ENCODE peak calls at places on chromosomes 2 and 18, in seven cellular contexts. One of them, this sample, is unnamed.

GRCh38 chr2:216181953-216182352 is 72.8 kb downstream of the XRCC5 start:
- ATAC-seq in lower lobe of right lung: no peak
- ATAC-seq in pancreas: no peak
- ATAC-seq in heart right ventricle: no peak
- ATAC-seq in psoas muscle: no peak
- ATAC-seq in Panc1: no peak
- ATAC-seq in upper lobe of left lung: no peak
- ATAC-seq in this sample: no peak

GRCh38 chr2:7857904-7858303 is 824.0 kb upstream of the ID2 start:
- ATAC-seq in upper lobe of left lung: no peak
- ATAC-seq in Panc1: no peak
- ATAC-seq in pancreas: no peak
- ATAC-seq in lower lobe of right lung: no peak
- ATAC-seq in heart right ventricle: no peak
- ATAC-seq in psoas muscle: no peak
- ATAC-seq in this sample: no peak

GRCh38 chr2:190663348-190663747 is 14.5 kb downstream of the NAB1 start:
- ATAC-seq in upper lobe of left lung: no peak
- ATAC-seq in lower lobe of right lung: no peak
- ATAC-seq in pancreas: peak; percentile 54
- ATAC-seq in heart right ventricle: no peak
- ATAC-seq in Panc1: no peak
- ATAC-seq in psoas muscle: no peak
- ATAC-seq in this sample: no peak

GRCh38 chr2:169849710-169850109 is 22.5 kb downstream of the UBR3 start:
- ATAC-seq in heart right ventricle: no peak
- ATAC-seq in pancreas: no peak
- ATAC-seq in Panc1: no peak
- ATAC-seq in lower lobe of right lung: no peak
- ATAC-seq in psoas muscle: no peak
- ATAC-seq in upper lobe of left lung: no peak
- ATAC-seq in this sample: no peak

GRCh38 chr2:127096718-127097470 is 10.1 kb downstream of the BIN1 start:
- ATAC-seq in upper lobe of left lung: no peak
- ATAC-seq in psoas muscle: peak; percentile 54
- ATAC-seq in Panc1: no peak
- ATAC-seq in lower lobe of right lung: no peak
- ATAC-seq in heart right ventricle: no peak
- ATAC-seq in pancreas: no peak
- ATAC-seq in this sample: no peak

GRCh38 chr18:79776674-79777073 is 21.1 kb upstream of the KCNG2 start:
- ATAC-seq in Panc1: no peak
- ATAC-seq in heart right ventricle: no peak
- ATAC-seq in lower lobe of right lung: no peak
- ATAC-seq in upper lobe of left lung: no peak
- ATAC-seq in pancreas: no peak
- ATAC-seq in psoas muscle: no peak
- ATAC-seq in this sample: no peak

GRCh38 chr2:114076961-114077360 is 187.1 kb downstream of the ACTR3 start:
- ATAC-seq in pancreas: no peak
- ATAC-seq in psoas muscle: no peak
- ATAC-seq in heart right ventricle: no peak
- ATAC-seq in Panc1: no peak
- ATAC-seq in upper lobe of left lung: no peak
- ATAC-seq in lower lobe of right lung: no peak
- ATAC-seq in this sample: no peak

GRCh38 chr18:45328271-45328670 is 287.0 kb upstream of the SLC14A2 start:
- ATAC-seq in heart right ventricle: peak; percentile 36
- ATAC-seq in psoas muscle: no peak
- ATAC-seq in Panc1: no peak
- ATAC-seq in pancreas: no peak
- ATAC-seq in upper lobe of left lung: no peak
- ATAC-seq in lower lobe of right lung: no peak
- ATAC-seq in this sample: no peak

GRCh38 chr2:106976548-106976947 is 90.6 kb upstream of the ST6GAL2 start:
- ATAC-seq in psoas muscle: no peak
- ATAC-seq in lower lobe of right lung: no peak
- ATAC-seq in upper lobe of left lung: no peak
- ATAC-seq in Panc1: no peak
- ATAC-seq in pancreas: no peak
- ATAC-seq in heart right ventricle: no peak
- ATAC-seq in this sample: no peak

GRCh38 chr2:125730921-125731320 is 925.0 kb upstream of the GYPC start:
- ATAC-seq in upper lobe of left lung: no peak
- ATAC-seq in psoas muscle: no peak
- ATAC-seq in pancreas: peak; percentile 67
- ATAC-seq in lower lobe of right lung: no peak
- ATAC-seq in Panc1: no peak
- ATAC-seq in heart right ventricle: no peak
- ATAC-seq in this sample: no peak

GRCh38 chr2:26300234-26300641 is 45.7 kb upstream of the SELENOI start:
- ATAC-seq in heart right ventricle: no peak
- ATAC-seq in upper lobe of left lung: peak; percentile 40
- ATAC-seq in lower lobe of right lung: no peak
- ATAC-seq in Panc1: no peak
- ATAC-seq in pancreas: peak; percentile 31
- ATAC-seq in psoas muscle: no peak
- ATAC-seq in this sample: no peak

GRCh38 chr2:67309281-67309680 is 87.9 kb upstream of the ETAA1 start:
- ATAC-seq in heart right ventricle: no peak
- ATAC-seq in upper lobe of left lung: no peak
- ATAC-seq in psoas muscle: no peak
- ATAC-seq in pancreas: peak; percentile 97
- ATAC-seq in lower lobe of right lung: peak; percentile 85
- ATAC-seq in Panc1: no peak
- ATAC-seq in this sample: peak; percentile 50

GRCh38 chr18:43772907-43773306 is 495.6 kb upstream of the SYT4 start:
- ATAC-seq in psoas muscle: no peak
- ATAC-seq in upper lobe of left lung: no peak
- ATAC-seq in heart right ventricle: peak; percentile 93
- ATAC-seq in pancreas: no peak
- ATAC-seq in lower lobe of right lung: peak; percentile 47
- ATAC-seq in Panc1: no peak
- ATAC-seq in this sample: peak; percentile 28

GRCh38 chr18:35489913-35490490 is 7.8 kb downstream of the INO80C start:
- ATAC-seq in pancreas: no peak
- ATAC-seq in heart right ventricle: no peak
- ATAC-seq in lower lobe of right lung: no peak
- ATAC-seq in psoas muscle: no peak
- ATAC-seq in upper lobe of left lung: peak; percentile 52
- ATAC-seq in Panc1: no peak
- ATAC-seq in this sample: no peak

GRCh38 chr2:15817748-15818147 is 122.6 kb upstream of the MYCN start:
- ATAC-seq in upper lobe of left lung: no peak
- ATAC-seq in pancreas: no peak
- ATAC-seq in psoas muscle: no peak
- ATAC-seq in Panc1: no peak
- ATAC-seq in lower lobe of right lung: no peak
- ATAC-seq in heart right ventricle: no peak
- ATAC-seq in this sample: no peak

GRCh38 chr18:29560270-29560669 is 1383.3 kb upstream of the CDH2 start:
- ATAC-seq in Panc1: no peak
- ATAC-seq in psoas muscle: no peak
- ATAC-seq in lower lobe of right lung: no peak
- ATAC-seq in pancreas: no peak
- ATAC-seq in heart right ventricle: no peak
- ATAC-seq in upper lobe of left lung: no peak
- ATAC-seq in this sample: no peak

GRCh38 chr2:30293303-30293912 is 62.1 kb downstream of the LBH start:
- ATAC-seq in upper lobe of left lung: peak; percentile 56
- ATAC-seq in pancreas: peak; percentile 77
- ATAC-seq in lower lobe of right lung: peak; percentile 83
- ATAC-seq in psoas muscle: no peak
- ATAC-seq in heart right ventricle: peak; percentile 35
- ATAC-seq in Panc1: no peak
- ATAC-seq in this sample: peak; percentile 42

GRCh38 chr18:50726960-50727589 is 92.7 kb downstream of the MRO start:
- ATAC-seq in lower lobe of right lung: no peak
- ATAC-seq in heart right ventricle: no peak
- ATAC-seq in psoas muscle: peak; percentile 70
- ATAC-seq in pancreas: no peak
- ATAC-seq in Panc1: no peak
- ATAC-seq in upper lobe of left lung: no peak
- ATAC-seq in this sample: no peak

GRCh38 chr2:12180046-12180445 is 433.6 kb downstream of the LPIN1 start:
- ATAC-seq in psoas muscle: no peak
- ATAC-seq in upper lobe of left lung: peak; percentile 18
- ATAC-seq in heart right ventricle: no peak
- ATAC-seq in Panc1: no peak
- ATAC-seq in pancreas: no peak
- ATAC-seq in lower lobe of right lung: no peak
- ATAC-seq in this sample: no peak

GRCh38 chr2:88179228-88179679 is 9.1 kb downstream of the THNSL2 start:
- ATAC-seq in psoas muscle: no peak
- ATAC-seq in pancreas: peak; percentile 69
- ATAC-seq in upper lobe of left lung: no peak
- ATAC-seq in heart right ventricle: no peak
- ATAC-seq in Panc1: no peak
- ATAC-seq in lower lobe of right lung: no peak
- ATAC-seq in this sample: no peak

GRCh38 chr2:132593171-132593570 is 76.8 kb downstream of the LYPD1 start:
- ATAC-seq in psoas muscle: no peak
- ATAC-seq in pancreas: no peak
- ATAC-seq in upper lobe of left lung: no peak
- ATAC-seq in lower lobe of right lung: no peak
- ATAC-seq in heart right ventricle: no peak
- ATAC-seq in Panc1: no peak
- ATAC-seq in this sample: no peak

GRCh38 chr2:240615830-240616547 is 9.3 kb upstream of the GPR35 start:
- ATAC-seq in psoas muscle: no peak
- ATAC-seq in Panc1: no peak
- ATAC-seq in pancreas: no peak
- ATAC-seq in heart right ventricle: no peak
- ATAC-seq in upper lobe of left lung: no peak
- ATAC-seq in lower lobe of right lung: no peak
- ATAC-seq in this sample: no peak

DNA sequence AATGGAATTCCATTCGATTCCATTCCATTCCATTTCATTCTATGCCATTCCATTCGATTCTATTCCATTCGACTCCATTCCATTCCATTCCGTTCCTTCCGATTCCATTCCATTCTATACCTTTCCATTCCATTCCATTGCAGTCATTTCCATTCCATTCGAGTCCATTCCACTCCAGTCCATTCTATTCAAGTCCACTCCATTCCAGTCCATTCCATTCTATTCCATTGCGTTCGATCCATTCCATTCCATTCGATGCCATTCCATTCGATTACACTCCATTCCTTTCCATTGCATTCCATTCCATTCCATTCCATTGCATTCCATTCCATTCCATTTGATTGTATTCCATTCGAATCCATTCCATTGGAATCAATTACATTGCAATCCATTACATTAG is 1119.8 kb downstream of the RPIA start:
- ATAC-seq in lower lobe of right lung: no peak
- ATAC-seq in Panc1: no peak
- ATAC-seq in psoas muscle: no peak
- ATAC-seq in heart right ventricle: no peak
- ATAC-seq in pancreas: no peak
- ATAC-seq in upper lobe of left lung: no peak
- ATAC-seq in this sample: no peak
- H3K9me3 ChIP-seq in lower lobe of right lung: peaks cover 85% of the 10 kb centered on the region
- H3K9me3 ChIP-seq in Panc1: no peaks in the 10 kb centered on the region
- H3K9me3 ChIP-seq in psoas muscle: peaks cover 66% of the 10 kb centered on the region
- H3K9me3 ChIP-seq in heart right ventricle: peaks cover 75% of the 10 kb centered on the region
- H3K9me3 ChIP-seq in pancreas: peaks cover 3% of the 10 kb centered on the region
- H3K9me3 ChIP-seq in upper lobe of left lung: peaks cover 61% of the 10 kb centered on the region
- H3K9me3 ChIP-seq in this sample: no peaks in the 10 kb centered on the region

GRCh38 chr2:235168174-235168979 is 216.6 kb downstream of the SH3BP4 start:
- ATAC-seq in psoas muscle: no peak
- ATAC-seq in Panc1: no peak
- ATAC-seq in lower lobe of right lung: peak; percentile 82
- ATAC-seq in heart right ventricle: no peak
- ATAC-seq in upper lobe of left lung: no peak
- ATAC-seq in pancreas: no peak
- ATAC-seq in this sample: no peak

GRCh38 chr2:235171511-235172130 is 219.8 kb downstream of the SH3BP4 start:
- ATAC-seq in upper lobe of left lung: peak; percentile 34
- ATAC-seq in psoas muscle: no peak
- ATAC-seq in lower lobe of right lung: no peak
- ATAC-seq in heart right ventricle: no peak
- ATAC-seq in Panc1: no peak
- ATAC-seq in pancreas: peak; percentile 16
- ATAC-seq in this sample: no peak

GRCh38 chr2:235170016-235170415 is 218.2 kb downstream of the SH3BP4 start:
- ATAC-seq in pancreas: no peak
- ATAC-seq in psoas muscle: no peak
- ATAC-seq in lower lobe of right lung: no peak
- ATAC-seq in heart right ventricle: no peak
- ATAC-seq in Panc1: no peak
- ATAC-seq in upper lobe of left lung: no peak
- ATAC-seq in this sample: no peak

GRCh38 chr2:235165631-235166030 is 213.8 kb downstream of the SH3BP4 start:
- ATAC-seq in heart right ventricle: no peak
- ATAC-seq in psoas muscle: no peak
- ATAC-seq in lower lobe of right lung: no peak
- ATAC-seq in upper lobe of left lung: no peak
- ATAC-seq in Panc1: no peak
- ATAC-seq in pancreas: no peak
- ATAC-seq in this sample: no peak

GRCh38 chr2:235170536-235171510 is 219.0 kb downstream of the SH3BP4 start:
- ATAC-seq in psoas muscle: peak; percentile 46
- ATAC-seq in heart right ventricle: peak; percentile 16
- ATAC-seq in lower lobe of right lung: no peak
- ATAC-seq in upper lobe of left lung: peak; percentile 60
- ATAC-seq in pancreas: peak; percentile 62
- ATAC-seq in Panc1: peak; percentile 80
- ATAC-seq in this sample: no peak
- TF ChIP-seq CTCF in psoas muscle: no peak
- TF ChIP-seq CTCF in heart right ventricle: peak; percentile 26
- TF ChIP-seq CTCF in lower lobe of right lung: no peak
- TF ChIP-seq CTCF in upper lobe of left lung: no peak
- TF ChIP-seq CTCF in pancreas: no peak
- TF ChIP-seq CTCF in Panc1: no peak
- TF ChIP-seq CTCF in this sample: no peak

GRCh38 chr2:54603357-54603756 is 120.1 kb upstream of the EML6 start:
- ATAC-seq in psoas muscle: no peak
- ATAC-seq in upper lobe of left lung: no peak
- ATAC-seq in lower lobe of right lung: peak; percentile 45
- ATAC-seq in pancreas: peak; percentile 53
- ATAC-seq in Panc1: peak; percentile 19
- ATAC-seq in heart right ventricle: peak; percentile 36
- ATAC-seq in this sample: no peak
- H3K27ac ChIP-seq in psoas muscle: peak overlapping the region; percentile 56
- H3K27ac ChIP-seq in upper lobe of left lung: peak overlapping the region; percentile 77
- H3K27ac ChIP-seq in lower lobe of right lung: peak overlapping the region; percentile 48
- H3K27ac ChIP-seq in pancreas: no peak overlapping the region
- H3K27ac ChIP-seq in Panc1: no peak overlapping the region
- H3K27ac ChIP-seq in heart right ventricle: peak overlapping the region; percentile 72
- H3K27ac ChIP-seq in this sample: peak overlapping the region; percentile 11

GRCh38 chr2:4803396-4803795 is 888.8 kb upstream of the SOX11 start:
- ATAC-seq in Panc1: no peak
- ATAC-seq in heart right ventricle: no peak
- ATAC-seq in upper lobe of left lung: no peak
- ATAC-seq in psoas muscle: no peak
- ATAC-seq in lower lobe of right lung: no peak
- ATAC-seq in pancreas: no peak
- ATAC-seq in this sample: no peak
- H3K9me3 ChIP-seq in Panc1: no peaks in the 10 kb centered on the region
- H3K9me3 ChIP-seq in heart right ventricle: no peaks in the 10 kb centered on the region
- H3K9me3 ChIP-seq in upper lobe of left lung: no peaks in the 10 kb centered on the region
- H3K9me3 ChIP-seq in psoas muscle: no peaks in the 10 kb centered on the region
- H3K9me3 ChIP-seq in lower lobe of right lung: no peaks in the 10 kb centered on the region
- H3K9me3 ChIP-seq in pancreas: no peaks in the 10 kb centered on the region
- H3K9me3 ChIP-seq in this sample: peaks cover 3% of the 10 kb centered on the region